ENCODE peak calls at places on chromosomes 6 and 20, in eight cellular contexts. W, K, S, H, C, N, M and L are unnamed samples.

GRCh38 chr6:100620085-100620484 is 155.4 kb upstream of the SIM1 start:
- DNase-seq in W (no peak), H (no peak), C (no peak), K (no peak), N (no peak), M (no peak), S (no peak), L (no peak)

GRCh38 chr20:32153156-32153665 is 43.7 kb downstream of the TM9SF4 start:
- DNase-seq in S (no peak), C (no peak), N (no peak), M (no peak), W (no peak), K (no peak), H (no peak), L (no peak)

GRCh38 chr6:23245559-23245958 is 676.2 kb downstream of the HDGFL1 start:
- DNase-seq in H (no peak), M (no peak), W (no peak), N (no peak), S (no peak), C (no peak), K (no peak), L (no peak)

GRCh38 chr6:8530775-8531435 is 95.6 kb upstream of the SLC35B3 start:
- DNase-seq in K (no peak), H (no peak), N (no peak), W (no peak), M (no peak), S (no peak), C (no peak), L (peak; percentile 30)

GRCh38 chr20:63246490-63247284 is 7.6 kb downstream of the NKAIN4 start:
- DNase-seq in S (peak; percentile 54), H (peak; percentile 63), N (no peak), W (no peak), M (no peak), C (no peak), K (no peak), L (no peak)

GRCh38 chr6:90274481-90275030 is 22.1 kb downstream of the BACH2 start:
- DNase-seq in C (peak; percentile 88), S (no peak), K (peak; percentile 82), H (no peak), W (no peak), N (peak; percentile 52), M (no peak), L (no peak)

GRCh38 chr20:9363673-9364072 is 150.7 kb upstream of the LAMP5 start:
- DNase-seq in K (no peak), N (no peak), H (no peak), C (no peak), S (no peak), M (no peak), W (no peak), L (no peak)

GRCh38 chr6:19734061-19734460 is 103.1 kb upstream of the ID4 start:
- DNase-seq in W (no peak), S (no peak), N (no peak), M (no peak), H (no peak), K (no peak), C (no peak), L (no peak)

GRCh38 chr20:63503524-63503923 is 4.6 kb upstream of the EEF1A2 start:
- DNase-seq in N (no peak), M (no peak), H (peak; percentile 6), S (no peak), K (no peak), C (no peak), W (no peak), L (no peak)

GRCh38 chr6:165218816-165219215 is 90.6 kb downstream of the C6orf118 start:
- DNase-seq in W (no peak), C (no peak), N (no peak), S (no peak), K (no peak), H (no peak), M (peak; percentile 28), L (no peak)

GRCh38 chr20:63217706-63218105 is 1.8 kb upstream of the YTHDF1 start:
- DNase-seq in W (no peak), S (no peak), N (no peak), K (no peak), M (no peak), C (no peak), H (no peak), L (peak; percentile 45)

GRCh38 chr20:33846291-33846916 is 35.3 kb downstream of the CHMP4B start:
- DNase-seq in S (no peak), M (no peak), H (no peak), W (no peak), K (no peak), C (no peak), N (no peak), L (no peak)

GRCh38 chr6:139839506-139840156 is 465.2 kb upstream of the CITED2 start:
- DNase-seq in H (no peak), W (no peak), K (no peak), M (no peak), N (peak; percentile 29), S (no peak), C (no peak), L (no peak)

GRCh38 chr6:85451586-85452306 is 1.9 kb downstream of the NT5E start:
- DNase-seq in N (no peak), C (no peak), K (no peak), S (no peak), H (no peak), M (no peak), W (no peak), L (no peak)

GRCh38 chr20:50371878-50372769 is 138.1 kb upstream of the PTPN1 start:
- DNase-seq in M (no peak), N (no peak), W (no peak), K (no peak), C (no peak), S (no peak), H (no peak), L (no peak)

GRCh38 chr20:1330075-1330830 is 1.3 kb upstream of the SDCBP2 start:
- DNase-seq in W (peak; percentile 88), K (peak; percentile 30), M (no peak), C (peak; percentile 54), H (no peak), S (no peak), N (peak; percentile 89), L (no peak)

GRCh38 chr6:29696147-29697129 is 15.5 kb upstream of the ZFP57 start:
- DNase-seq in W (peak; percentile 11), M (no peak), K (no peak), C (no peak), N (no peak), S (peak; percentile 57), H (peak; percentile 57), L (no peak)

GRCh38 chr6:72621243-72622093 is at the start of gene KCNQ5:
- DNase-seq in N (no peak), K (no peak), M (no peak), W (no peak), H (peak; percentile 44), S (peak; percentile 56), C (no peak), L (peak; percentile 37)

GRCh38 chr6:137877113-137877512 is 10.1 kb downstream of the TNFAIP3 start:
- DNase-seq in H (no peak), N (no peak), S (no peak), K (no peak), W (no peak), C (no peak), M (no peak), L (no peak)

GRCh38 chr6:11245406-11245990 is 13.0 kb upstream of the NEDD9 start:
- DNase-seq in N (no peak), M (no peak), K (no peak), S (no peak), C (no peak), W (no peak), H (no peak), L (no peak)

GRCh38 chr6:82260890-82261732 is 13.6 kb upstream of the IBTK start:
- DNase-seq in M (no peak), S (no peak), C (no peak), N (no peak), W (no peak), H (no peak), K (no peak), L (no peak)

GRCh38 chr6:18506387-18507017 is 119.4 kb downstream of the RNF144B start:
- DNase-seq in M (peak; percentile 60), K (no peak), C (no peak), H (no peak), S (no peak), W (no peak), N (no peak), L (peak; percentile 40)

GRCh38 chr20:37194616-37195015 is 15.3 kb upstream of the MROH8 start:
- DNase-seq in K (no peak), M (no peak), H (no peak), S (no peak), W (no peak), N (no peak), C (no peak), L (no peak)

GRCh38 chr20:45810191-45810590 is 2.3 kb upstream of the UBE2C start:
- DNase-seq in H (no peak), M (no peak), K (no peak), W (no peak), N (no peak), S (no peak), C (no peak), L (no peak)

GRCh38 chr6:150273457-150274309 is 95.1 kb upstream of the IYD start:
- DNase-seq in W (no peak), C (no peak), K (no peak), N (no peak), H (no peak), M (peak; percentile 23), S (no peak), L (no peak)

GRCh38 chr6:79546186-79546585 is 9.0 kb upstream of the LCA5 start:
- DNase-seq in S (no peak), W (no peak), C (no peak), K (no peak), M (no peak), N (no peak), H (no peak), L (no peak)

GRCh38 chr6:111750753-111751684 is 122.2 kb downstream of the FYN start:
- DNase-seq in M (no peak), N (no peak), W (no peak), H (peak; percentile 73), K (peak; percentile 52), S (peak; percentile 40), C (peak; percentile 57), L (no peak)

GRCh38 chr20:14845199-14846160 is 508.1 kb upstream of the FLRT3 start:
- DNase-seq in N (no peak), M (no peak), S (no peak), H (no peak), C (no peak), K (no peak), W (no peak), L (no peak)

GRCh38 chr20:58688838-58689237 is 3.8 kb upstream of the NPEPL1 start:
- DNase-seq in S (no peak), N (no peak), C (no peak), W (no peak), M (peak; percentile 17), H (no peak), K (no peak), L (no peak)

GRCh38 chr20:34549291-34549928 is 9.1 kb upstream of the MAP1LC3A start:
- DNase-seq in H (peak; percentile 77), N (no peak), M (no peak), W (no peak), S (peak; percentile 51), K (no peak), C (no peak), L (peak; percentile 50)

GRCh38 chr6:41072836-41073202 is at the start of gene NFYA:
- DNase-seq in S (peak; percentile 100), H (peak; percentile 93), C (peak; percentile 100), W (no peak), N (no peak), M (no peak), K (peak; percentile 100), L (no peak)

GRCh38 chr6:37047933-37048850 is 42.7 kb downstream of the FGD2 start:
- DNase-seq in N (no peak), W (no peak), C (no peak), S (no peak), K (no peak), H (no peak), M (no peak), L (no peak)

GRCh38 chr20:1332749-1333300 is 3.9 kb upstream of the SDCBP2 start:
- DNase-seq in N (no peak), M (no peak), H (no peak), W (no peak), C (peak; percentile 47), S (no peak), K (no peak), L (no peak)

GRCh38 chr20:5434116-5434515 is 117.4 kb upstream of the PROKR2 start:
- DNase-seq in C (no peak), H (no peak), W (no peak), M (no peak), N (no peak), K (no peak), S (no peak), L (no peak)